ENCODE peak calls at places on chromosomes 4 and X, in five cellular contexts. X, Z, S, H and D are unnamed samples.

GRCh38 chr4:148955926-148956325 is 513.7 kb upstream of the NR3C2 start:
- DNase-seq in X (no peak), Z (no peak), S (peak), H (no peak), D (no peak)

GRCh38 chr4:15001825-15002658 is at the start of gene CPEB2:
- DNase-seq in X (peak), Z (peak), S (peak), H (peak), D (peak)

GRCh38 chr4:14924945-14925344 is 77.3 kb upstream of the CPEB2 start:
- DNase-seq in X (no peak), Z (no peak), S (no peak), H (no peak), D (peak)

GRCh38 chr4:142615324-142615665 is 230.8 kb downstream of the INPP4B start:
- DNase-seq in X (no peak), Z (no peak), S (peak), H (no peak), D (no peak)

GRCh38 chr4:22428441-22428840 is 87.4 kb downstream of the ADGRA3 start:
- DNase-seq in X (no peak), Z (no peak), S (no peak), H (no peak), D (no peak)

GRCh38 chrX:2501246-2502102 is 698 bp upstream of the DHRSX start:
- DNase-seq in X (no peak), Z (no peak), S (no peak), H (peak), D (peak)

GRCh38 chrX:13110427-13111324 is 66.3 kb upstream of the FAM9C start:
- DNase-seq in X (peak), Z (peak), S (peak), H (no peak), D (no peak)

GRCh38 chrX:19624754-19625153 is 109.4 kb upstream of the MAP3K15 start:
- DNase-seq in X (no peak), Z (no peak), S (peak), H (no peak), D (no peak)

GRCh38 chr4:56907009-56907408 is 691 bp upstream of the REST start:
- DNase-seq in X (peak), Z (no peak), S (no peak), H (peak), D (peak)

GRCh38 chr4:88522702-88523324 is 763 bp downstream of the PYURF start:
- DNase-seq in X (peak), Z (peak), S (peak), H (peak), D (peak)

GRCh38 chrX:22366166-22366702 is 93.5 kb downstream of the CBLL2 start:
- DNase-seq in X (no peak), Z (no peak), S (peak), H (no peak), D (no peak)

GRCh38 chr4:53730431-53730830 is 139.1 kb upstream of the LNX1 start:
- DNase-seq in X (no peak), Z (no peak), S (no peak), H (no peak), D (no peak)

GRCh38 chrX:14616876-14617275 is 87.5 kb downstream of the GLRA2 start:
- DNase-seq in X (no peak), Z (no peak), S (peak), H (no peak), D (no peak)

GRCh38 chr4:126991965-126992364 is 640.8 kb upstream of the INTU start:
- DNase-seq in X (no peak), Z (no peak), S (peak), H (no peak), D (no peak)

GRCh38 chr4:158903472-158904043 is 134.7 kb downstream of the FNIP2 start:
- DNase-seq in X (no peak), Z (no peak), S (no peak), H (no peak), D (no peak)

GRCh38 chr4:39480902-39481695 is 22.2 kb downstream of the LIAS start:
- DNase-seq in X (no peak), Z (no peak), S (no peak), H (no peak), D (no peak)

GRCh38 chrX:148412006-148412405 is 88.4 kb upstream of the AFF2 start:
- DNase-seq in X (no peak), Z (no peak), S (no peak), H (no peak), D (no peak)

GRCh38 chr4:25090516-25090915 is 59.8 kb upstream of the LGI2 start:
- DNase-seq in X (no peak), Z (no peak), S (peak), H (no peak), D (no peak)

GRCh38 chrX:109040057-109040456 is 303.7 kb upstream of the IRS4 start:
- DNase-seq in X (no peak), Z (no peak), S (no peak), H (no peak), D (no peak)

GRCh38 chr4:8200302-8200975 is 1.3 kb downstream of the SH3TC1 start:
- DNase-seq in X (peak), Z (peak), S (peak), H (peak), D (no peak)

GRCh38 chr4:26992657-26993361 is 132.2 kb downstream of the STIM2 start:
- DNase-seq in X (no peak), Z (no peak), S (peak), H (no peak), D (no peak)

GRCh38 chrX:46737462-46737861 is 21.5 kb downstream of the SLC9A7 start:
- DNase-seq in X (no peak), Z (no peak), S (peak), H (no peak), D (no peak)

GRCh38 chrX:48720580-48721240 is 24.2 kb downstream of the SUV39H1 start:
- DNase-seq in X (no peak), Z (no peak), S (no peak), H (no peak), D (no peak)

GRCh38 chr4:7444731-7445130 is 10.0 kb upstream of the PSAPL1 start:
- DNase-seq in X (no peak), Z (no peak), S (no peak), H (no peak), D (no peak)

GRCh38 chrX:143437439-143437838 is 79.8 kb downstream of the SPANXN3 start:
- DNase-seq in X (no peak), Z (no peak), S (no peak), H (no peak), D (no peak)

GRCh38 chr4:119135721-119136121 is at the start of gene MYOZ2:
- DNase-seq in X (no peak), Z (no peak), S (peak), H (no peak), D (no peak)
- TF ChIP-seq POLR2A in X (no peak), Z (no peak), S (no peak), H (no peak), D (no peak)

GRCh38 chr4:179664628-179665027 is 2222.4 kb upstream of the AGA start:
- DNase-seq in X (no peak), Z (no peak), S (no peak), H (no peak), D (no peak)
- H3K4me3 ChIP-seq in X (no peak), Z (no peak), S (no peak), H (no peak), D (no peak)

DNA sequence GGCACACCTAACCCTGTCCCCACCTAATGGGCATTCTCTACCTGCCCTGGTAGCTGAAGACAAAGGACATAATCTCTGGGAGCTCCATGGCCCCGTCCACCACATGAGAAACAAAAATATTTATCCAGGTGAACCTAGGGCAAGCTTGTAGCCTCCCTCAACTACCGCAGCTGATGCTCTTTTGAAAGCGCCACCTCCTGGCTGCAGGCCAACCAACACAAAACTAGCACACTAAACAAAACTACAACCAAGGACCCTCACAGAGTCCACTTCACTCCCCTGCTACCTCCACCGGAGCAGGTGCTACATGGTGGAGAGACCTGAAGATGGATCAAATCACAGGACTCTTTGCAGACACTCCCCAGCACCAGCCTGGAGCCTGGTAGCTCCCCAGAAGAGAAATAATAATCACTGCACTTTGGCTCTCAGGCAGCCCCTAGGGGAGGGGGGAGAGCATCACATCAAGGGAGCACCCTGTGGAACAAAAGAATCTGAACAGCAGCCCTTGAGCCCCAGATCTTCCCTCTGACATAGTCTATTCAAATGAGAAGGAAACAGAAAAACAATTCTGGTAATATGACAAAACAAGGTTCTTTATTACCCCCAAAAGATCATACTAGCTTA is 111.3 kb upstream of the ATP8A1 start:
- DNase-seq in X (peak), Z (no peak), S (no peak), H (no peak), D (no peak)
- TF ChIP-seq CTCF in X (no peak), Z (no peak), S (no peak), H (no peak), D (no peak)

DNA sequence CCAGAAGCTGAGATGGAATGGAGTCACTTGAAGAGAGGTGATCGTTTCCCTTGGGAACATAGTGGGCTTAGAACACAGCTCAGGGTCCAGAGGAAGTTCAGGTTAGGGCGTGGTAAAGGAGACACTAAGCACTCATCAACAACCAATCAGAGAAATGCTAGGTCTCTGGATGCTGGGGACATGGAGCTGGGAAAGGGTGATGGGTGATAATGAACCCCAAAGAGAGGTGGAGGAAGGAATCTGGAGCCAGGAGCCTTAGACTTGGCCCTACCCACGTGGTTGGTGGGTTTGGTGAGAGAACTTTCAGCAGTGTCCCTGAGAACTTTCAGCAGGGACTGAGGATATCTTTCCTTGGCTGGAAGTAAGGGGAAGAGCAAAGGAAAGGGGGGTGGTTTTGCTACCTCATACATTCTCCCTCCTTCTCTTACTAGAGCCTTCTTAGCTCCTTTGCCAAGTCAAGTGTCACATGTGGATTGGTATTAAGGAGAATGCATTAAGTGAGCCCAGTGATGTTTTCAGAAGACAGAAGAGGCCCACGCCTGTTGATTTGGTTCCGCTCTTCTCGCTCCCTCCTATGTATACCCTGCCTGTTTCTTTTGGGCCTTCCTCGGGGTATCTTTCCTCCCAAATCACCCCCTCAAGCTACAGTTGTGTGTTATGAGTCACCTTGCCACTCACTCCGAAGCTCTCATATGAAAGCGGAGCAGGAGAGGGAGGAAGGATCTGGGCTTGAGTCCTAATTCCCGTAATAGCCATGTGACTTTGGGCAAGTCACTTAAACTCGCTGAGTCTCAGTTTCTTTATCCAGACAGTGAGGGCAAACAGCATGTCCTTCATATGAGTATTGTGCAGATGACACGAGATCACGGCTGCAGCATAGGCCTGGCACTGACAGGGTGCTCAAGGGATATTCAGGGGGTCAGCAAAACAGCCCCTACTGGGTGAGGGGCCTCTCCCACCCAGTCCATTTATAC is 63.1 kb downstream of the TSC22D3 start:
- DNase-seq in X (peak), Z (peak), S (peak), H (peak), D (peak)
- TF ChIP-seq POLR2A in X (peak), Z (no peak), S (peak), H (no peak), D (peak)

DNA sequence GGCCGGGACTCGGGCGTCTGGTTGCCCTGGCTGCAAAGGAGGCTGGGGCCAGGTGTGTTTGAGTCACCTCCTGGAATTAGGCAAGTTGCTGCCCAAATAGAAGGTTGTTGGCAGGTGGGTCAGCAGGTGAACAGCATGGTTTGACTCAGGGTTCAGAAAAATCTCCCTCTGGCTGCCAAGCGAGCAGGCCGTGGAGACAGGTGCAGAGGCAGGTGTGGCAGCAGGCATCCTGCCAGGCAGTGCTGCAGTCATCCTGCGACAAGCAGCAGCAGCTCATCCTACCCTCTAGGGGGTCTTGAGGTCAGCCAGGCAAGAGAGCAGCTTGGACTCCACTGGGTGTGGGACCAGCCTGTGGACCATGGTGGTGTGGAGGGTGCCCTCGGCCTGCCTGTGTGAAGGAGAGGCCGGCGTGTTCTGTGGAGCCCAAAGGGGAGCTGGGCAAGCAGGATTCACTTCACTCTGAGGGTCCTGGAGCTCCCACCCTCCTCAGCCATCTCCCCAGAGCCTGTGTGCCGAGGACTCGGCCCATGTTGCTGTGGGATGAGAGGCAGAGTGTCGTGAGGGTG is 8.2 kb downstream of the MSANTD1 start:
- DNase-seq in X (peak), Z (no peak), S (no peak), H (peak), D (no peak)
- H3K4me3 ChIP-seq in X (no peak), Z (no peak), S (no peak), H (no peak), D (no peak)

GRCh38 chr4:51999250-51999649 is 20.9 kb downstream of the LRRC66 start:
- DNase-seq in X (no peak), Z (no peak), S (no peak), H (no peak), D (no peak)
- TF ChIP-seq CTCF in X (no peak), Z (no peak), S (no peak), H (no peak), D (no peak)

GRCh38 chr4:109559983-109560686 is at the start of gene MCUB:
- DNase-seq in X (peak), Z (peak), S (peak), H (peak), D (peak)
- TF ChIP-seq POLR2A in X (peak), Z (no peak), S (no peak), H (no peak), D (peak)